ENCODE peak calls at places on chromosomes 5 and 9, in nine cellular contexts. One of them, this sample, is unnamed.

GRCh38 chr5:1387059-1387755 is 42.3 kb upstream of the CLPTM1L start:
- DNase-seq in frontal cortex: no peak
- DNase-seq in PC-3: no peak
- DNase-seq in lung: no peak
- DNase-seq in NCI-H2029: peak; percentile 55
- DNase-seq in GM12865: no peak
- DNase-seq in NCI-H1694: peak; percentile 91
- DNase-seq in activated CD4-positive, alpha-beta T cell treated with anti-CD3 and anti-CD28 coated beads, Interleukin-2, amount 50 U/mL, for 1 hour: no peak
- DNase-seq in H7: peak; percentile 51
- DNase-seq in this sample: no peak

GRCh38 chr5:57302164-57302563 is 128.3 kb downstream of the GPBP1 start:
- DNase-seq in PC-3: peak; percentile 86
- DNase-seq in GM12865: peak; percentile 51
- DNase-seq in H7: no peak
- DNase-seq in NCI-H2029: no peak
- DNase-seq in frontal cortex: no peak
- DNase-seq in NCI-H1694: no peak
- DNase-seq in lung: no peak
- DNase-seq in activated CD4-positive, alpha-beta T cell treated with anti-CD3 and anti-CD28 coated beads, Interleukin-2, amount 50 U/mL, for 1 hour: peak; percentile 26
- DNase-seq in this sample: no peak

GRCh38 chr9:128218518-128219389 is 15.6 kb downstream of the DNM1 start:
- DNase-seq in H7: peak; percentile 99
- DNase-seq in NCI-H1694: no peak
- DNase-seq in GM12865: peak; percentile 95
- DNase-seq in PC-3: peak; percentile 55
- DNase-seq in frontal cortex: peak; percentile 78
- DNase-seq in activated CD4-positive, alpha-beta T cell treated with anti-CD3 and anti-CD28 coated beads, Interleukin-2, amount 50 U/mL, for 1 hour: peak; percentile 87
- DNase-seq in NCI-H2029: peak; percentile 93
- DNase-seq in lung: peak; percentile 98
- DNase-seq in this sample: no peak

GRCh38 chr5:139688088-139688702 is 40.0 kb downstream of the CXXC5 start:
- DNase-seq in NCI-H2029: no peak
- DNase-seq in lung: no peak
- DNase-seq in GM12865: no peak
- DNase-seq in activated CD4-positive, alpha-beta T cell treated with anti-CD3 and anti-CD28 coated beads, Interleukin-2, amount 50 U/mL, for 1 hour: no peak
- DNase-seq in frontal cortex: no peak
- DNase-seq in PC-3: no peak
- DNase-seq in H7: peak; percentile 71
- DNase-seq in NCI-H1694: no peak
- DNase-seq in this sample: no peak

GRCh38 chr9:79570449-79571308 is 1.1 kb upstream of the TLE4 start:
- DNase-seq in frontal cortex: no peak
- DNase-seq in activated CD4-positive, alpha-beta T cell treated with anti-CD3 and anti-CD28 coated beads, Interleukin-2, amount 50 U/mL, for 1 hour: peak; percentile 34
- DNase-seq in NCI-H1694: no peak
- DNase-seq in H7: peak; percentile 78
- DNase-seq in lung: peak; percentile 35
- DNase-seq in PC-3: peak; percentile 12
- DNase-seq in NCI-H2029: no peak
- DNase-seq in GM12865: peak; percentile 72
- DNase-seq in this sample: no peak

GRCh38 chr9:95980262-95981125 is 105.0 kb downstream of the ERCC6L2 start:
- DNase-seq in NCI-H1694: no peak
- DNase-seq in NCI-H2029: no peak
- DNase-seq in GM12865: no peak
- DNase-seq in lung: no peak
- DNase-seq in activated CD4-positive, alpha-beta T cell treated with anti-CD3 and anti-CD28 coated beads, Interleukin-2, amount 50 U/mL, for 1 hour: no peak
- DNase-seq in frontal cortex: no peak
- DNase-seq in PC-3: no peak
- DNase-seq in H7: no peak
- DNase-seq in this sample: no peak

GRCh38 chr9:123784513-123784912 is 145.4 kb downstream of the DENND1A start:
- DNase-seq in GM12865: no peak
- DNase-seq in H7: no peak
- DNase-seq in PC-3: no peak
- DNase-seq in NCI-H2029: no peak
- DNase-seq in frontal cortex: no peak
- DNase-seq in lung: no peak
- DNase-seq in activated CD4-positive, alpha-beta T cell treated with anti-CD3 and anti-CD28 coated beads, Interleukin-2, amount 50 U/mL, for 1 hour: no peak
- DNase-seq in NCI-H1694: no peak
- DNase-seq in this sample: no peak

GRCh38 chr5:97046270-97046982 is 96.0 kb downstream of the LIX1 start:
- DNase-seq in GM12865: no peak
- DNase-seq in NCI-H2029: no peak
- DNase-seq in lung: no peak
- DNase-seq in activated CD4-positive, alpha-beta T cell treated with anti-CD3 and anti-CD28 coated beads, Interleukin-2, amount 50 U/mL, for 1 hour: no peak
- DNase-seq in NCI-H1694: no peak
- DNase-seq in PC-3: peak; percentile 22
- DNase-seq in frontal cortex: no peak
- DNase-seq in H7: no peak
- DNase-seq in this sample: no peak

GRCh38 chr5:14197056-14197455 is 53.9 kb downstream of the TRIO start:
- DNase-seq in activated CD4-positive, alpha-beta T cell treated with anti-CD3 and anti-CD28 coated beads, Interleukin-2, amount 50 U/mL, for 1 hour: no peak
- DNase-seq in GM12865: no peak
- DNase-seq in H7: no peak
- DNase-seq in PC-3: no peak
- DNase-seq in NCI-H1694: no peak
- DNase-seq in NCI-H2029: no peak
- DNase-seq in lung: no peak
- DNase-seq in frontal cortex: no peak
- DNase-seq in this sample: no peak

This sample was measured in NCI-H774.